ENCODE peak calls at places on chromosomes 13 and 19, in nine cellular contexts. I, N, M, Q, B, X, J, P and W are unnamed samples.

GRCh38 chr13:89375839-89376238 is 1704.7 kb downstream of the SLITRK5 start:
- DNase-seq in I (no peak), N (no peak), M (no peak), Q (peak; percentile 21), B (no peak), X (no peak), J (peak; percentile 63), P (no peak), W (no peak)

GRCh38 chr13:98466634-98467236 is 110.2 kb downstream of the STK24 start:
- DNase-seq in I (peak; percentile 40), N (no peak), M (peak; percentile 78), Q (no peak), B (no peak), X (peak; percentile 64), J (peak; percentile 55), P (no peak), W (no peak)

GRCh38 chr13:44298314-44298713 is 75.3 kb upstream of the SERP2 start:
- DNase-seq in I (no peak), N (no peak), M (no peak), Q (no peak), B (no peak), X (no peak), J (peak; percentile 35), P (no peak), W (no peak)

GRCh38 chr19:42048992-42049391 is 21.0 kb downstream of the GRIK5 start:
- DNase-seq in I (no peak), N (no peak), M (no peak), Q (no peak), B (no peak), X (no peak), J (no peak), P (no peak), W (no peak)

GRCh38 chr19:1412323-1412923 is 5.0 kb downstream of the DAZAP1 start:
- DNase-seq in I (no peak), N (no peak), M (no peak), Q (no peak), B (no peak), X (no peak), J (no peak), P (no peak), W (no peak)

GRCh38 chr19:42089191-42089750 is 13.3 kb downstream of the ZNF574 start:
- DNase-seq in I (no peak), N (peak; percentile 26), M (no peak), Q (no peak), B (no peak), X (no peak), J (no peak), P (no peak), W (no peak)

GRCh38 chr19:16325671-16326400 is 1.2 kb downstream of the KLF2 start:
- DNase-seq in I (peak; percentile 71), N (peak; percentile 70), M (peak; percentile 84), Q (peak; percentile 50), B (no peak), X (no peak), J (no peak), P (peak; percentile 57), W (no peak)

GRCh38 chr19:23673132-23673531 is 13.9 kb downstream of the ZNF675 start:
- DNase-seq in I (no peak), N (no peak), M (no peak), Q (no peak), B (no peak), X (no peak), J (no peak), P (peak; percentile 16), W (no peak)

GRCh38 chr19:47435196-47435595 is 15.9 kb upstream of the MEIS3 start:
- DNase-seq in I (no peak), N (no peak), M (no peak), Q (no peak), B (no peak), X (no peak), J (no peak), P (peak; percentile 19), W (no peak)
- H3K4me1 ChIP-seq in I (peaks cover 4% of the 10 kb centered on the region), N (peaks cover 3% of the 10 kb centered on the region), M (peaks cover 4% of the 10 kb centered on the region), Q (peaks cover 4% of the 10 kb centered on the region), B (peaks cover 8% of the 10 kb centered on the region), X (no peaks in the 10 kb centered on the region), J (no peaks in the 10 kb centered on the region), P (peaks cover 14% of the 10 kb centered on the region), W (peaks cover 11% of the 10 kb centered on the region)

GRCh38 chr19:10431254-10431942 is 11.1 kb downstream of the PDE4A start:
- DNase-seq in I (peak; percentile 57), N (peak; percentile 59), M (peak; percentile 73), Q (no peak), B (peak; percentile 44), X (no peak), J (no peak), P (no peak), W (no peak)

GRCh38 chr19:10428996-10429381 is 8.7 kb downstream of the PDE4A start:
- DNase-seq in I (no peak), N (no peak), M (no peak), Q (no peak), B (no peak), X (no peak), J (no peak), P (no peak), W (no peak)

GRCh38 chr19:10432736-10433130 is 12.4 kb downstream of the PDE4A start:
- DNase-seq in I (no peak), N (peak; percentile 81), M (no peak), Q (no peak), B (peak; percentile 64), X (no peak), J (no peak), P (no peak), W (no peak)

GRCh38 chr19:10431943-10432735 is 11.8 kb downstream of the PDE4A start:
- DNase-seq in I (peak; percentile 69), N (peak; percentile 86), M (peak; percentile 82), Q (peak; percentile 55), B (peak; percentile 78), X (peak; percentile 45), J (no peak), P (no peak), W (no peak)

DNA sequence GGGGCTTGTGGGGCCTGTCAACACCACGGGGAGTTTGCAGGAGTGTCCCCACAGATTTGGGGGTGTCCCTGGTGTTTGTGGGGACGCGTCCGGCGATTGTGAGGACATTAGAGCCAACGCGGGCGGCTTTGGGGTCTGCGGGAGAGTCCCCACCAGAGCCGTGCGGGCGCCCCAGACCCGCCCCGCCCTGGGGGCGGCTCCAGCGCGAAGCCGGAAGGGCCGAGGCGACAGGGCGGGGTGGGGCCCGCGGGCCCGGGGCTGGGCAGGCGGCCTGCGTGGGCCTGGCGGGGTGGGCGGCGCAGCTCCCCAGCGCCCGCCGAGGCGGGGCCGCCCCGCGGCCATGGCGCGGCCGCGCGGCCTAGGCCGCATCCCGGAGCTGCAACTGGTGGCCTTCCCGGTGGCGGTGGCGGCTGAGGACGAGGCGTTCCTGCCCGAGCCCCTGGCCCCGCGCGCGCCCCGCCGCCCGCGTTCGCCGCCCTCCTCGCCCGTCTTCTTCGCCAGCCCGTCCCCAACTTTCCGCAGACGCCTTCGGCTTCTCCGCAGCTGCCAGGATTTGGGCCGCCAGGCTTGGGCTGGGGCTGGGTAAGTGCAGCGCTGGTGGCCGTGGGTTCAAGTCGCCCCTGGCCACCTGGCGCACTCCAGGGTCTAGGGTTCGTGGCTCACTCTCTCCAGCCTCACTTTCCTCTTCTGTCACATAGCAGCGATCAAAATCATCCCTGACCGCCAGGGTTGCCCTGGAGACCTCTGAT is 10.3 kb downstream of the PDE4A start:
- DNase-seq in I (no peak), N (peak; percentile 81), M (peak; percentile 80), Q (peak; percentile 74), B (peak; percentile 77), X (peak; percentile 56), J (peak; percentile 37), P (no peak), W (no peak)
- H3K4me3 ChIP-seq in I (peak overlapping the region; percentile 52), N (peak overlapping the region; percentile 77), M (peak overlapping the region; percentile 71), Q (peak overlapping the region; percentile 42), B (peak overlapping the region; percentile 69), X (no peak overlapping the region), J (peak overlapping the region; percentile 48), P (peak overlapping the region; percentile 36), W (peak overlapping the region; percentile 75)

DNA sequence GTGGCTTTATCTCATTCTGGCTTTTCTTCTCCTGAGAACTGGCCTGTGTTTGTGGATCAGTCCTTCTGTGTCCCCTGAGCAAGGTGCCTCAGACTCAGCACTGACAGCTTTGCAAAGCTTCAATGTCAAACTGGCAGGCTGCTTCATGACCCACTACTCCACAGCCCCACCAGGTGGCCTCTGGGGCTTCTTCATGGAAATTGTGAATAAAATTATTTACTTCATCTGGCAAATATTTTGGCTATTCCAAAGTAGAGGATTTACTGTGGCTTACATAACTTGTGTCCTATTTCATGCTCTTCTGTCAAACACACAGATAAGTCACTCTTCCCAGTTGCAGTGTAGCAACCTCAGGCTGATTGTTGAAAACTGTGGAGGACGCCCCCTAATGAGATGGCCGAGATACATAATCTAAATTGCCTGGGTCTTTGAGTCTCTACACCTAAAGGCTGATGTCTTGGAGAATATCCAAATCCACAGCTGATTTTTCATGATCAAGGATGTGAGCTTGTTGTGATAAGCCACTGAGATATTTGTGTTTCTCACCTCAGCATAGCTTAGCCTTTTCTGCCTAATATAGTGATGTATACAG is 721.9 kb upstream of the SLC10A2 start:
- DNase-seq in I (no peak), N (no peak), M (no peak), Q (peak; percentile 25), B (no peak), X (peak; percentile 58), J (no peak), P (no peak), W (no peak)
- TF ChIP-seq CTCF in I (no peak), N (no peak), M (no peak), Q (peak; percentile 44), B (no peak), X (peak; percentile 72), J (no peak), P (peak; percentile 40), W (no peak)

GRCh38 chr13:23849670-23850069 is 39.5 kb downstream of the MIPEP start:
- DNase-seq in I (no peak), N (no peak), M (no peak), Q (no peak), B (no peak), X (no peak), J (no peak), P (no peak), W (no peak)

GRCh38 chr13:23852351-23852750 is 36.8 kb downstream of the MIPEP start:
- DNase-seq in I (no peak), N (no peak), M (no peak), Q (no peak), B (no peak), X (no peak), J (no peak), P (no peak), W (no peak)

GRCh38 chr13:23850134-23850533 is 39.1 kb downstream of the MIPEP start:
- DNase-seq in I (no peak), N (no peak), M (no peak), Q (no peak), B (no peak), X (no peak), J (no peak), P (no peak), W (no peak)

GRCh38 chr13:23848639-23849282 is 40.4 kb downstream of the MIPEP start:
- DNase-seq in I (no peak), N (no peak), M (no peak), Q (no peak), B (no peak), X (no peak), J (no peak), P (peak; percentile 53), W (no peak)

DNA sequence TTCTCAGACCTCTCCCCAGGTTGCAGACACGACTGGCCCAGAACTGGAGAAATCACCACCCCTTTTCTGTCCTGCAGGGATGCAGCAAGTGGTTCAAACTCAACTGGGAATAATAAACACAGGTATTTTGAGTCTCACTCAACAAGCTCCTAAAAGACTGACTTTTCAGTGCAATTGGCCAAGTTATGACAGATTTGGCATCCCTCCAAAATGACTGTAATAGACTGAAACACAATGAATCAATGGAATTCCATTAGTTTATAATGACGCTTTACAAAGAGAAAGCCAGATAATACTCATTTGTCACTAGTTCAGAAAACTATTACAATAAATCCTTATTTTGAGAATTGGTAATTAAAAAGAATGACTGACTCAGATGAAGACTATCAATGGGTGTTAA is 38.1 kb downstream of the MIPEP start:
- DNase-seq in I (no peak), N (no peak), M (no peak), Q (no peak), B (no peak), X (no peak), J (peak; percentile 24), P (no peak), W (no peak)
- H3K4me1 ChIP-seq in I (no peaks in the 10 kb centered on the region), N (no peaks in the 10 kb centered on the region), M (peaks cover 10% of the 10 kb centered on the region), Q (peaks cover 4% of the 10 kb centered on the region), B (no peaks in the 10 kb centered on the region), X (no peaks in the 10 kb centered on the region), J (no peaks in the 10 kb centered on the region), P (peaks cover 18% of the 10 kb centered on the region), W (peaks cover 18% of the 10 kb centered on the region)